ENCODE peak calls at places on chromosomes 4 and X, in five cellular contexts. C is LoVo, G is tibial nerve, Q is fibroblast of pulmonary artery, Z is GM12864. U is an unnamed sample.

GRCh38 chr4:76001760-76002159 is 5.5 kb downstream of the CXCL9 start:
- DNase-seq in C (no peak), G (no peak), Q (no peak), Z (no peak), U (no peak)

GRCh38 chr4:123785515-123785914 is 388.9 kb downstream of the SPRY1 start:
- DNase-seq in C (no peak), G (peak; percentile 65), Q (peak; percentile 96), Z (no peak), U (peak; percentile 84)

GRCh38 chr4:151801547-151802516 is 41.0 kb upstream of the GATB start:
- DNase-seq in C (peak; percentile 70), G (peak; percentile 27), Q (peak; percentile 54), Z (peak; percentile 12), U (peak; percentile 65)

GRCh38 chr4:72505314-72505744 is 63.7 kb downstream of the ADAMTS3 start:
- DNase-seq in C (peak; percentile 43), G (no peak), Q (peak; percentile 79), Z (no peak), U (peak; percentile 72)

GRCh38 chr4:126738926-126739325 is 893.8 kb upstream of the INTU start:
- DNase-seq in C (no peak), G (no peak), Q (no peak), Z (no peak), U (peak; percentile 62)

GRCh38 chr4:66640216-66640615 is 905.1 kb downstream of the CENPC start:
- DNase-seq in C (no peak), G (no peak), Q (no peak), Z (no peak), U (no peak)

GRCh38 chr4:55318135-55318534 is 27.9 kb upstream of the SRD5A3 start:
- DNase-seq in C (no peak), G (peak; percentile 17), Q (peak; percentile 71), Z (no peak), U (peak; percentile 32)

GRCh38 chrX:47530054-47530453 is 31.0 kb upstream of the ARAF start:
- DNase-seq in C (no peak), G (no peak), Q (no peak), Z (no peak), U (no peak)

GRCh38 chrX:471239-471638 is 84.5 kb upstream of the PPP2R3B start:
- DNase-seq in C (no peak), G (no peak), Q (no peak), Z (no peak), U (no peak)

GRCh38 chrX:18348047-18348446 is 6.4 kb downstream of the SCML2 start:
- DNase-seq in C (no peak), G (no peak), Q (no peak), Z (no peak), U (no peak)